ENCODE peak calls at places on chromosome 18, in six cellular contexts. One of them, this sample, is unnamed.

GRCh38 chr18:77203071-77203470 is 46.6 kb upstream of the GALR1 start:
- DNase-seq in epithelial cell of proximal tubule: no peak
- DNase-seq in ovary: no peak
- DNase-seq in NB4: no peak
- DNase-seq in A549: no peak
- DNase-seq in GM12865: no peak
- DNase-seq in this sample: no peak

GRCh38 chr18:32057624-32058165 is 34.0 kb upstream of the RNF138 start:
- DNase-seq in epithelial cell of proximal tubule: no peak
- DNase-seq in NB4: peak; percentile 87
- DNase-seq in A549: no peak
- DNase-seq in ovary: no peak
- DNase-seq in GM12865: no peak
- DNase-seq in this sample: no peak

GRCh38 chr18:79608069-79608468 is 71.5 kb upstream of the CTDP1 start:
- DNase-seq in ovary: peak; percentile 18
- DNase-seq in A549: no peak
- DNase-seq in GM12865: no peak
- DNase-seq in epithelial cell of proximal tubule: no peak
- DNase-seq in NB4: no peak
- DNase-seq in this sample: no peak

GRCh38 chr18:623760-624620 is 27.2 kb downstream of the CLUL1 start:
- DNase-seq in ovary: peak; percentile 62
- DNase-seq in A549: peak; percentile 18
- DNase-seq in GM12865: peak; percentile 83
- DNase-seq in NB4: peak; percentile 70
- DNase-seq in epithelial cell of proximal tubule: peak; percentile 26
- DNase-seq in this sample: peak; percentile 87

GRCh38 chr18:3305933-3306332 is 44.0 kb downstream of the MYL12B start:
- DNase-seq in NB4: peak; percentile 22
- DNase-seq in GM12865: no peak
- DNase-seq in ovary: peak; percentile 85
- DNase-seq in epithelial cell of proximal tubule: no peak
- DNase-seq in A549: no peak
- DNase-seq in this sample: peak; percentile 51

GRCh38 chr18:9137168-9138066 is 836 bp downstream of the ANKRD12 start:
- DNase-seq in GM12865: peak; percentile 90
- DNase-seq in A549: peak; percentile 37
- DNase-seq in NB4: peak; percentile 80
- DNase-seq in ovary: peak; percentile 81
- DNase-seq in epithelial cell of proximal tubule: no peak
- DNase-seq in this sample: peak; percentile 78

GRCh38 chr18:79683626-79684282 is 4.2 kb downstream of the CTDP1 start:
- DNase-seq in A549: no peak
- DNase-seq in epithelial cell of proximal tubule: no peak
- DNase-seq in GM12865: no peak
- DNase-seq in ovary: no peak
- DNase-seq in NB4: peak; percentile 49
- DNase-seq in this sample: no peak

GRCh38 chr18:69330345-69330744 is 70.3 kb upstream of the DOK6 start:
- DNase-seq in GM12865: no peak
- DNase-seq in A549: no peak
- DNase-seq in ovary: no peak
- DNase-seq in epithelial cell of proximal tubule: peak; percentile 13
- DNase-seq in NB4: no peak
- DNase-seq in this sample: no peak

GRCh38 chr18:50748243-50749229 is 71.3 kb downstream of the MRO start:
- DNase-seq in ovary: no peak
- DNase-seq in NB4: no peak
- DNase-seq in GM12865: no peak
- DNase-seq in A549: no peak
- DNase-seq in epithelial cell of proximal tubule: no peak
- DNase-seq in this sample: no peak

GRCh38 chr18:75324211-75324610 is 103.3 kb downstream of the SMIM21 start:
- DNase-seq in ovary: no peak
- DNase-seq in NB4: no peak
- DNase-seq in GM12865: no peak
- DNase-seq in epithelial cell of proximal tubule: no peak
- DNase-seq in A549: no peak
- DNase-seq in this sample: no peak

GRCh38 chr18:77102246-77103040 is 30.1 kb downstream of the MBP start:
- DNase-seq in ovary: no peak
- DNase-seq in epithelial cell of proximal tubule: no peak
- DNase-seq in A549: no peak
- DNase-seq in NB4: no peak
- DNase-seq in GM12865: peak; percentile 89
- DNase-seq in this sample: peak; percentile 95

GRCh38 chr18:68475911-68476310 is 239.0 kb downstream of the TMX3 start:
- DNase-seq in A549: no peak
- DNase-seq in NB4: no peak
- DNase-seq in GM12865: no peak
- DNase-seq in ovary: no peak
- DNase-seq in epithelial cell of proximal tubule: no peak
- DNase-seq in this sample: no peak

GRCh38 chr18:73110307-73110706 is 242.5 kb upstream of the NETO1 start:
- DNase-seq in A549: no peak
- DNase-seq in epithelial cell of proximal tubule: no peak
- DNase-seq in GM12865: peak; percentile 3
- DNase-seq in NB4: no peak
- DNase-seq in ovary: no peak
- DNase-seq in this sample: no peak

DNA sequence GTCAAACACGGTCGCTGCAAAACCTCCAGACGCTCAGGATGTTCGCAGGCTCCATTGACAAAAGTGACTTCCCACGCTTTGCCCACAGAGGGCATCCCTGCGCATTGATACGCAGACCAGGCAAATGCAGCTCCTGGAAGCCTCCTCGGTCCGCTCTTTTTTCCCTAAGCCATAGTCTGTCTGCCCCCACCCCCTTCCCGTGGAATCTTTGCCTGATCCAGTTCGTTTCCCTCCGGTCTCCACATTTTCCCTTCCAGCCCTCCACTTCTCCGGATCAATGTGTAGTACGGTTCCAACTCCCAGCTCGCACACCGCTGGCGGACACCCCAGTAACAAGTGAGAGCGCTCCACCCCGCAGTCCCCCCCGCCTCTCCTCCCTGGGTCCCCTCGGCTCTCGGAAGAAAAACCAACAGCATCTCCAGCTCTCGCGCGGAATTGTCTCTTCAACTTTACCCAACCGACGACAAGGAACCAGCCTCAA is at the start of gene DCC:
- DNase-seq in A549: peak; percentile 35
- DNase-seq in ovary: no peak
- DNase-seq in GM12865: peak; percentile 54
- DNase-seq in NB4: peak; percentile 4
- DNase-seq in epithelial cell of proximal tubule: no peak
- DNase-seq in this sample: peak; percentile 21
- TF ChIP-seq CTCF in A549: peak; percentile 44
- TF ChIP-seq CTCF in ovary: no peak
- TF ChIP-seq CTCF in GM12865: peak; percentile 38
- TF ChIP-seq CTCF in NB4: no peak
- TF ChIP-seq CTCF in epithelial cell of proximal tubule: peak; percentile 62
- TF ChIP-seq CTCF in this sample: peak; percentile 31

DNA sequence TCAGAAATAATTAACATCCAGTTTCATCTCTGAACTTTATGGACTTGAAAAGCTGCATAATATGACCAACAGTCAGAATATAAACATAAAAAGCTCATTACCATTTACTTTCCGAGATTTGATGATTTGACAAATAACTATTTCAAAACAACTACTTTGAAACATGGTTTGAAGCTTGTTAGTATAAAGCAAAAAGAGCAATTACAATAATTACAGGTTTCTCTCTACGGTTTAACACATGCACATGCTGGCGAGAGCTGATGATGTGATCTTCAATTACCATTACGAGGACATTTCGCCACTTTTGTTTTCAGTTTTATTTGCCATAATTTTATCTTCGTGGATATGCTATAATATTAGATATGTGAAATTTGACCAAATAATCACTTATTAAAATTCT is 270.2 kb downstream of the TCF4 start:
- DNase-seq in A549: no peak
- DNase-seq in NB4: no peak
- DNase-seq in ovary: no peak
- DNase-seq in epithelial cell of proximal tubule: no peak
- DNase-seq in GM12865: peak; percentile 46
- DNase-seq in this sample: no peak
- H3K4me3 ChIP-seq in A549: no peak overlapping the region
- H3K4me3 ChIP-seq in NB4: no peak overlapping the region
- H3K4me3 ChIP-seq in ovary: no peak overlapping the region
- H3K4me3 ChIP-seq in epithelial cell of proximal tubule: no peak overlapping the region
- H3K4me3 ChIP-seq in GM12865: peak overlapping the region; percentile 85
- H3K4me3 ChIP-seq in this sample: no peak overlapping the region

DNA sequence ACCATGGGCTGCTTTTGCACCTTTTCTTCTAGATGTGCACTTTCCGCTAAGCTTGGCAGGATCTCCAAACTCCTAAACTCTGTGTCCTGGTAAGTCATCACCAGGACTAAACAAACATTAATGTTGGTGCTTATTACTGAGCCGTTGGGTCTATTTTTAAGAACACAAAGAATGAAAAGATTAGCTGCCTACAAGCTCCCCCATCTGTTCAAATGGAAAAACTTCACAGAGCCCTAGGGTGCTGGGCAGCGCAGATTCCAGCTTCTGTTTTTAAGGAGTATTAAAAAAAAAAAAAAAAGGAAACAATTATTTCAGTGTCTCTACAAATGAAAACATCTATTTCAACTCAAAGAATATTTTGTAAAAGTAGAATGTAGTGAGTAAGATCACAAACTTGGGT is 97.8 kb upstream of the AQP4 start:
- DNase-seq in ovary: no peak
- DNase-seq in A549: no peak
- DNase-seq in GM12865: no peak
- DNase-seq in NB4: peak; percentile 11
- DNase-seq in epithelial cell of proximal tubule: no peak
- DNase-seq in this sample: peak; percentile 13
- TF ChIP-seq CTCF in ovary: no peak
- TF ChIP-seq CTCF in A549: peak; percentile 24
- TF ChIP-seq CTCF in GM12865: no peak
- TF ChIP-seq CTCF in NB4: peak; percentile 19
- TF ChIP-seq CTCF in epithelial cell of proximal tubule: peak; percentile 48
- TF ChIP-seq CTCF in this sample: peak; percentile 5

GRCh38 chr18:57975805-57976204 is 68.2 kb upstream of the NEDD4L start:
- DNase-seq in NB4: no peak
- DNase-seq in A549: no peak
- DNase-seq in ovary: no peak
- DNase-seq in epithelial cell of proximal tubule: no peak
- DNase-seq in GM12865: no peak
- DNase-seq in this sample: no peak
- H3K4me3 ChIP-seq in NB4: no peak overlapping the region
- H3K4me3 ChIP-seq in A549: no peak overlapping the region
- H3K4me3 ChIP-seq in ovary: no peak overlapping the region
- H3K4me3 ChIP-seq in epithelial cell of proximal tubule: peak overlapping the region; percentile 24
- H3K4me3 ChIP-seq in GM12865: no peak overlapping the region
- H3K4me3 ChIP-seq in this sample: no peak overlapping the region

GRCh38 chr18:46646468-46646867 is 10.6 kb downstream of the LOXHD1 start:
- DNase-seq in GM12865: no peak
- DNase-seq in epithelial cell of proximal tubule: no peak
- DNase-seq in NB4: no peak
- DNase-seq in A549: no peak
- DNase-seq in ovary: no peak
- DNase-seq in this sample: no peak
- TF ChIP-seq CTCF in GM12865: no peak
- TF ChIP-seq CTCF in epithelial cell of proximal tubule: no peak
- TF ChIP-seq CTCF in NB4: no peak
- TF ChIP-seq CTCF in A549: no peak
- TF ChIP-seq CTCF in ovary: no peak
- TF ChIP-seq CTCF in this sample: no peak

DNA sequence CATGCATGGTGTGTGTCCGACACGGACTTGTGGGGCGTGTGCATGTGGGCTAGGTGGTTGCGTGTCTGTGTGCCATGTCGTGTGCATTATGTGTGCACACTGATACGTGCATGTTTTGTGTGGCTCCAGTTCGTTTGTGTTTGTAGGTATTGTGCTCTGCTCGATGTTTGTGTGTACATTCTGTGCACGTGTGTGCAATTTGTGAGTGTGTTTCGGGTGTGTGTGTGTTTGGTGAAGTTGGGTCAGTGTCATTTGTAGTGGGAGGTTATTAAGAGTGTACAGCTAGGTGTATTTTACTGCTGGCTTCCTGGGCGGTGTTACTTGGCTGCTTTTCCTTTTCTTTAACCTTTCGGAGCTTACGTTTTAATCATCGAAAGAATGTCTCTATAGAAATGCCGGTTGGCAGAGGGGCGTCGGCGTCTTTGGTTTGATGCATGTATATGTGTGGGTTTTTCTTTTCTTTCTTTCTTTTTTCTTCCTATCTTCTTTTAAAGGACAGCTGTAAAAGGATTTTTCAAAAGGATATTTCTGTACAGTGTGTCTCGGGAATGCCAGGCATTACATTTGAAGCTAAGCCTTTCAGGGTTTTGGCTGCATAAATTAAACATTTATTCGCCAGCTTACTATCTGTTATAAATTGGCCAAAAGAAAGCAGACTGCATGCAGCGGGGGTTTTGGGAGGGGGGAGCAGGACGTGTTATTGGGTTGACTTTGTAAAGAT is 1.3 kb downstream of the ASXL3 start:
- DNase-seq in GM12865: no peak
- DNase-seq in A549: no peak
- DNase-seq in NB4: no peak
- DNase-seq in ovary: no peak
- DNase-seq in epithelial cell of proximal tubule: no peak
- DNase-seq in this sample: no peak
- H3K4me3 ChIP-seq in GM12865: no peak overlapping the region
- H3K4me3 ChIP-seq in A549: no peak overlapping the region
- H3K4me3 ChIP-seq in NB4: no peak overlapping the region
- H3K4me3 ChIP-seq in ovary: peak overlapping the region; percentile 40
- H3K4me3 ChIP-seq in epithelial cell of proximal tubule: peak overlapping the region; percentile 54
- H3K4me3 ChIP-seq in this sample: peak overlapping the region; percentile 60

GRCh38 chr18:48078448-48078847 is 148.0 kb upstream of the SMAD2 start:
- DNase-seq in NB4: no peak
- DNase-seq in A549: no peak
- DNase-seq in epithelial cell of proximal tubule: no peak
- DNase-seq in ovary: no peak
- DNase-seq in GM12865: no peak
- DNase-seq in this sample: no peak
- TF ChIP-seq CTCF in NB4: no peak
- TF ChIP-seq CTCF in A549: no peak
- TF ChIP-seq CTCF in epithelial cell of proximal tubule: no peak
- TF ChIP-seq CTCF in ovary: no peak
- TF ChIP-seq CTCF in GM12865: no peak
- TF ChIP-seq CTCF in this sample: no peak

This sample was measured in fibroblast of the aortic adventitia.